ENCODE peak calls at places on chromosome 4, in six cellular contexts. K is T-helper 2 cell; P is suprapubic skin; S is CD4-positive, CD25-positive, alpha-beta regulatory T cell; W is hepatocyte; T is osteocyte. Y is an unnamed sample.

GRCh38 chr4:24880171-24880570 is 32.7 kb downstream of the CCDC149 start:
- DNase-seq in W (no peak), P (no peak), S (no peak), K (no peak), T (no peak), Y (no peak)

GRCh38 chr4:140893939-140894338 is 137.8 kb upstream of the TBC1D9 start:
- DNase-seq in K (no peak), W (peak; percentile 29), P (no peak), T (no peak), S (no peak), Y (no peak)

GRCh38 chr4:139581096-139581495 is 25.1 kb upstream of the SETD7 start:
- DNase-seq in T (no peak), S (no peak), W (no peak), P (no peak), K (no peak), Y (no peak)

GRCh38 chr4:158810487-158811215 is 41.8 kb downstream of the FNIP2 start:
- DNase-seq in K (no peak), P (peak; percentile 83), S (no peak), T (no peak), W (peak; percentile 83), Y (no peak)

GRCh38 chr4:27791640-27792039 is 931.0 kb downstream of the STIM2 start:
- DNase-seq in S (no peak), T (no peak), K (no peak), W (no peak), P (no peak), Y (no peak)

GRCh38 chr4:140427104-140427918 is at the start of gene CLGN:
- DNase-seq in K (no peak), W (peak; percentile 87), T (peak; percentile 88), P (peak; percentile 61), S (peak; percentile 51), Y (no peak)

GRCh38 chr4:180500146-180500545 is 1743.1 kb upstream of the TENM3 start:
- DNase-seq in P (no peak), T (no peak), W (no peak), K (no peak), S (no peak), Y (no peak)

GRCh38 chr4:128517096-128517738 is 229.6 kb upstream of the PGRMC2 start:
- DNase-seq in K (no peak), P (no peak), T (no peak), W (peak; percentile 22), S (no peak), Y (no peak)

GRCh38 chr4:54378461-54378860 is 149.4 kb downstream of the PDGFRA start:
- DNase-seq in P (no peak), T (no peak), W (no peak), S (no peak), K (no peak), Y (no peak)

GRCh38 chr4:159051245-159052071 is 51.4 kb upstream of the RAPGEF2 start:
- DNase-seq in S (peak; percentile 7), T (no peak), P (no peak), K (no peak), W (no peak), Y (no peak)